ENCODE peak calls at places on chromosomes 6 and 20, in seven cellular contexts. O is GM23338, W is upper lobe of left lung, H is GM12878, J is breast epithelium, Q is Panc1, A is HCT116. N is an unnamed sample. For H3K4me1, the result is how much of the 10 kb centered on the place peaks cover.

GRCh38 chr6:15017251-15017650 is 228.6 kb upstream of the JARID2 start:
- DNase-seq in A (no peak), Q (no peak), J (no peak), H (no peak), W (peak), O (peak), N (no peak)

GRCh38 chr6:89729818-89730217 is 89.8 kb downstream of the MDN1 start:
- DNase-seq in J (no peak), A (no peak), H (peak), W (no peak), Q (no peak), O (no peak), N (no peak)

GRCh38 chr6:148177589-148178233 is 164.9 kb upstream of the SASH1 start:
- DNase-seq in H (no peak), A (peak), J (no peak), W (peak), O (peak), Q (no peak), N (peak)

GRCh38 chr6:105968955-105969333 is 117.2 kb upstream of the PRDM1 start:
- DNase-seq in Q (no peak), O (no peak), H (no peak), W (no peak), J (no peak), A (no peak), N (no peak)

GRCh38 chr20:53425481-53425880 is 168.2 kb downstream of the ZNF217 start:
- DNase-seq in J (no peak), A (no peak), H (no peak), O (no peak), Q (no peak), W (no peak), N (no peak)

GRCh38 chr6:146410851-146411595 is 132.6 kb upstream of the RAB32 start:
- DNase-seq in H (no peak), O (no peak), A (no peak), W (no peak), J (no peak), Q (no peak), N (no peak)

GRCh38 chr6:100465701-100466409 is 1.1 kb upstream of the SIM1 start:
- DNase-seq in H (no peak), O (peak), A (no peak), Q (no peak), J (no peak), W (no peak), N (no peak)

GRCh38 chr6:139858444-139858843 is 484.0 kb upstream of the CITED2 start:
- DNase-seq in A (no peak), J (peak), H (no peak), O (no peak), Q (no peak), W (no peak), N (no peak)

GRCh38 chr20:22339946-22340345 is 244.4 kb downstream of the FOXA2 start:
- DNase-seq in J (no peak), W (no peak), Q (no peak), A (no peak), H (no peak), O (no peak), N (no peak)

GRCh38 chr6:56292505-56293181 is 45.3 kb upstream of the COL21A1 start:
- DNase-seq in O (peak), Q (peak), A (peak), W (no peak), J (no peak), H (no peak), N (no peak)

GRCh38 chr6:15527838-15528617 is 134.8 kb downstream of the DTNBP1 start:
- DNase-seq in W (no peak), Q (no peak), O (no peak), A (no peak), J (no peak), H (no peak), N (no peak)

GRCh38 chr20:48470141-48470540 is 357.7 kb downstream of the PREX1 start:
- DNase-seq in O (no peak), W (no peak), Q (no peak), A (no peak), J (no peak), H (no peak), N (no peak)

GRCh38 chr6:160327981-160328380 is 20.2 kb upstream of the SLC22A3 start:
- DNase-seq in H (no peak), Q (no peak), W (no peak), O (no peak), J (no peak), A (no peak), N (no peak)

GRCh38 chr20:6866741-6867140 is 99.3 kb downstream of the BMP2 start:
- DNase-seq in J (no peak), O (no peak), Q (no peak), W (no peak), A (no peak), H (no peak), N (no peak)

GRCh38 chr6:51618563-51618962 is 468.9 kb downstream of the PKHD1 start:
- DNase-seq in A (no peak), J (no peak), W (no peak), Q (no peak), H (no peak), O (peak), N (no peak)

GRCh38 chr20:23245553-23246128 is 105.0 kb upstream of the NXT1 start:
- DNase-seq in W (peak), J (no peak), A (no peak), H (peak), O (peak), Q (peak), N (no peak)

GRCh38 chr6:79427721-79428120 is 109.5 kb downstream of the LCA5 start:
- DNase-seq in J (no peak), O (no peak), H (no peak), A (no peak), Q (no peak), W (no peak), N (no peak)

GRCh38 chr6:11785953-11786579 is 7.5 kb upstream of the ADTRP start:
- DNase-seq in A (no peak), Q (no peak), H (peak), O (no peak), J (no peak), W (peak), N (no peak)

GRCh38 chr6:57262491-57262890 is 40.4 kb upstream of the RAB23 start:
- DNase-seq in J (peak), O (no peak), W (no peak), A (no peak), H (no peak), Q (no peak), N (peak)

GRCh38 chr6:93040375-93040774 is 379.0 kb downstream of the EPHA7 start:
- DNase-seq in A (no peak), O (no peak), J (no peak), H (no peak), W (no peak), Q (no peak), N (no peak)

GRCh38 chr6:161487694-161488093 is 213.8 kb upstream of the AGPAT4 start:
- DNase-seq in H (no peak), A (no peak), J (no peak), W (no peak), Q (no peak), O (no peak), N (no peak)

GRCh38 chr6:142845624-142846458 is 99.1 kb downstream of the HIVEP2 start:
- DNase-seq in J (peak), A (peak), W (peak), H (no peak), Q (no peak), O (peak), N (peak)

GRCh38 chr20:25145131-25145530 is 50.4 kb upstream of the ENTPD6 start:
- DNase-seq in A (no peak), J (no peak), O (no peak), H (no peak), Q (no peak), W (no peak), N (no peak)

GRCh38 chr20:44702776-44703175 is 12.4 kb upstream of the CCN5 start:
- DNase-seq in J (peak), Q (no peak), W (peak), O (no peak), A (no peak), H (no peak), N (peak)

GRCh38 chr6:42696526-42697267 is 25.7 kb downstream of the PRPH2 start:
- DNase-seq in A (no peak), J (no peak), Q (no peak), O (no peak), W (no peak), H (no peak), N (no peak)

GRCh38 chr6:31567531-31568370 is 4.3 kb upstream of the LTA start:
- DNase-seq in W (no peak), A (no peak), J (no peak), O (no peak), Q (no peak), H (no peak), N (no peak)

GRCh38 chr6:106745396-106745795 is 116.0 kb downstream of the QRSL1 start:
- DNase-seq in O (no peak), A (no peak), H (no peak), J (no peak), W (no peak), Q (no peak), N (no peak)

GRCh38 chr6:107712523-107713213 is 111.4 kb downstream of the SCML4 start:
- DNase-seq in O (no peak), A (no peak), J (no peak), W (no peak), Q (no peak), H (no peak), N (peak)

GRCh38 chr6:125793863-125794262 is 3.1 kb downstream of the NCOA7 start:
- DNase-seq in W (no peak), A (no peak), Q (no peak), H (no peak), O (no peak), J (no peak), N (no peak)

GRCh38 chr6:125794342-125795137 is 3.8 kb downstream of the NCOA7 start:
- DNase-seq in J (no peak), H (no peak), A (no peak), O (no peak), W (no peak), Q (no peak), N (no peak)

GRCh38 chr6:125797120-125797933 is 6.6 kb downstream of the NCOA7 start:
- DNase-seq in A (no peak), O (no peak), J (no peak), Q (no peak), H (no peak), W (no peak), N (no peak)

GRCh38 chr6:125793280-125793679 is 2.5 kb downstream of the NCOA7 start:
- DNase-seq in O (peak), J (no peak), W (peak), A (no peak), Q (no peak), H (no peak), N (no peak)

DNA sequence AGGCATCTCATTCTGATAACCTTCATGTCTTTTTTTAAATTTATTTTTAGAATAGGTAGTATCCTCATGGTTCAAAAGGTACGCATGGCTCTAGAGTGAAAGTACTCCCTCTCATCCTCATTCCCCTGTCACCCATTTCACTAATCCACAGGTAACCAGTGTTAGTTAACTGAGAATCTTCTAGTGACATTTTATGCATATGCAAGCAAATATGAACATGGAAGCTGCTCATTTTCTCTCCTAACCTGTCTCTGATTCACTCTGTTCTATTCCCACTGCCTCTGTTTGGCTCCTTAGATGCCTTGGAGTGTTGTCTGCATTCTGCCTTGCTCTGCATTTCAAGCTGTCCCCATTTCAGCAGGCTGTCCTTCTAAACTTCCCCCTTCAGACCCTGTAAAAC is 4.5 kb downstream of the NCOA7 start:
- DNase-seq in H (no peak), Q (no peak), A (no peak), J (no peak), W (no peak), O (no peak), N (no peak)
- H3K27ac ChIP-seq in H (peak), Q (no peak), A (no peak), J (peak), W (peak), O (no peak), N (no peak)

DNA sequence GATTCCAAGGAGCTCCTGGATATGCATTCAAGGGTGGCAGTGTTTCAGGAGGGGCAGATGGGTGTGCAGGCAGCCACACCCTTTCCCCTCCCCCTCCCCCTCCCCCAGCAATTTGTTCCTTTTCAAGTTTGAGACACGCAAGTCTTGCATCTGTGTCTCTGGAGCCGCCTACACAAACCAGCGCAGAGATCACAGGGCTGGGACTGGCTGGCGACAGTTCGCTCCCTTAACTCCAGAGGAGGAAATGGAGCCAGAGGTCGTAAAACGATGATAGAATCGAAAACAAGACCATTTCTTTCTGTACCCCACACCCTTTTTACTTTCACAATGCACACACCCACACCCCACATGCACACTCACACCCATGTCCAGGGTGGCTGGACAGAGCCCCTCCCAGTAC is 163.1 kb downstream of the LY86 start:
- DNase-seq in A (peak), J (no peak), Q (no peak), W (peak), H (no peak), O (no peak), N (peak)
- TF ChIP-seq POLR2AphosphoS5 in A (no peak), J (no peak), Q (no peak), W (no peak), H (no peak), O (no peak), N (no peak)

DNA sequence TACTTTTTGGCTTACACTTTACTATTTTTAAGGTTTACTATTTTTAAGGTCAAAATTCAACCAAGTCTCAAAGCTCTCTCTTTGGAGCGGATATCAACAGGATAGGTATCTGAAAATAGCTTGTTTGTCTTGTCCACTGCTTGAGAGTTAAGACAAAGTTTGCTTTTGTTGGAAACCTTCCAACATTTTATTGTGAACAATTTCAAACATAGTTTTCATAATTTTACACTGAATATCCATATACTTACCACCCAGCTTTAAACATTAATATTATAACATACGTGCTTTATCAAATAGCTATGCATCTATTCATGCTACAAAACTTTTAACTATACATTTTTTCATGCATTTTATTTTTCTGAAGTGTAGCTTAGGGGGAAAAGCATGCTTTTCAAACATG is 109.9 kb downstream of the FYN start:
- DNase-seq in A (no peak), J (no peak), Q (no peak), W (no peak), O (no peak), H (no peak), N (no peak)
- H3K4me1 ChIP-seq in A (under half), J (under half), Q (under half), W (under half), O (under half), H (half or more), N (under half)

GRCh38 chr6:10460096-10460495 is 45.2 kb upstream of the TFAP2A start:
- DNase-seq in O (no peak), Q (no peak), W (no peak), A (no peak), H (peak), J (no peak), N (no peak)
- H3K27ac ChIP-seq in O (no peak), Q (no peak), W (no peak), A (no peak), H (no peak), J (no peak), N (no peak)

N was measured in sigmoid colon.